ENCODE peak calls at places on chromosome 11, in four cellular contexts. R is epithelial cell of esophagus, U is foreskin fibroblast, A is adrenal gland. S is an unnamed sample.

GRCh38 chr11:100849009-100849913 is 162.2 kb downstream of the ARHGAP42 start:
- DNase-seq in R (no peak), U (peak), A (no peak), S (peak)

GRCh38 chr11:9594267-9595046 is 21.0 kb downstream of the WEE1 start:
- DNase-seq in R (no peak), U (peak), A (no peak), S (no peak)

GRCh38 chr11:39724404-39724803 is 1735.0 kb downstream of the LRRC4C start:
- DNase-seq in R (no peak), U (no peak), A (no peak), S (no peak)

GRCh38 chr11:131465746-131466145 is 95.3 kb downstream of the NTM start:
- DNase-seq in R (no peak), U (no peak), A (no peak), S (no peak)

GRCh38 chr11:73072935-73073481 is 69.1 kb downstream of the FCHSD2 start:
- DNase-seq in R (peak), U (no peak), A (no peak), S (peak)

GRCh38 chr11:108906329-108906728 is 241.5 kb downstream of the DDX10 start:
- DNase-seq in R (peak), U (peak), A (peak), S (peak)

GRCh38 chr11:92296138-92296515 is 71.5 kb downstream of the FAT3 start:
- DNase-seq in R (peak), U (peak), A (no peak), S (peak)

GRCh38 chr11:3198815-3199214 is 19.8 kb downstream of the MRGPRG start:
- DNase-seq in R (no peak), U (no peak), A (no peak), S (no peak)

GRCh38 chr11:133947298-133947905 is 9.4 kb downstream of the IGSF9B start:
- DNase-seq in R (peak), U (peak), A (peak), S (no peak)

GRCh38 chr11:1830500-1831223 is 4.1 kb upstream of the SYT8 start:
- DNase-seq in R (peak), U (no peak), A (no peak), S (no peak)

GRCh38 chr11:33211153-33211552 is 46.0 kb upstream of the HIPK3 start:
- DNase-seq in R (no peak), U (no peak), A (peak), S (no peak)

GRCh38 chr11:23232652-23233051 is 372.4 kb upstream of the CCDC179 start:
- DNase-seq in R (no peak), U (no peak), A (no peak), S (no peak)

GRCh38 chr11:70580036-70580805 is 181.9 kb downstream of the CTTN start:
- DNase-seq in R (no peak), U (no peak), A (no peak), S (no peak)

GRCh38 chr11:88103337-88104206 is 71.7 kb downstream of the RAB38 start:
- DNase-seq in R (peak), U (peak), A (peak), S (no peak)

GRCh38 chr11:78076733-78077403 is 2.8 kb downstream of the NDUFC2 start:
- DNase-seq in R (no peak), U (no peak), A (no peak), S (no peak)
- H3K4me3 ChIP-seq in R (no peak), U (no peak), A (no peak), S (no peak)

GRCh38 chr11:12087075-12087775 is 23.2 kb upstream of the MICAL2 start:
- DNase-seq in R (peak), U (peak), A (no peak), S (no peak)
- H3K4me3 ChIP-seq in R (no peak), U (peak), A (no peak), S (peak)

GRCh38 chr11:86301742-86302091 is 323 bp upstream of the HIKESHI start:
- DNase-seq in R (no peak), U (no peak), A (no peak), S (no peak)
- H3K4me3 ChIP-seq in R (peak), U (peak), A (no peak), S (peak)

DNA sequence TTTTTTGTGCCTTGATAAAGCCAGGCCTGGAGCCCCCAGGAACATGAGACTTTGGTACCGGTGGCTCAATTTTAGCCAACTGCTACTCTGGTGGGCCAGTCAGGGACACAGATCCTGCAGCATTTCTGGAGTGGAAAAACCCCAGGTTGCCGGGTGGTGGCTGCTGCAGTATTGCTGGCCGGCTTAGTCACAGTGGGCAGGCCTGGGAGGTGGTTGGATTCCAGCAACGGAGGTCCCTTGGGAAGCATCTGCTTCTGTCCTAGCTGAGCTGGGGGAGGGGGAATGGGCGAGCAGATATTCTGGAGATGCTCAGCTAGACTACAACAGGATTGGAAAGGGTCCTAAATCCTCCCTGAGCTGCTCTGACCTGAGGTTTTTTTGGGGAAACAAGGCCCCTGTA is 31.7 kb upstream of the ACCSL start:
- DNase-seq in R (no peak), U (peak), A (peak), S (peak)
- H3K4me3 ChIP-seq in R (no peak), U (no peak), A (no peak), S (no peak)

GRCh38 chr11:102279641-102280170 is 37.6 kb upstream of the BIRC3 start:
- DNase-seq in R (peak), U (peak), A (peak), S (peak)
- H3K4me3 ChIP-seq in R (peak), U (peak), A (no peak), S (peak)